ENCODE peak calls at places on chromosomes 4 and X, in ten cellular contexts. Z, E, F, Y, D, L, R, S, Q and X are unnamed samples.

GRCh38 chr4:167196386-167196785 is 37.9 kb downstream of the SPOCK3 start:
- ATAC-seq in E (no peak), F (no peak), Z (no peak), S (no peak), Q (no peak), L (no peak), Y (no peak), D (no peak), R (no peak), X (no peak)

GRCh38 chrX:133083899-133084298 is 13.0 kb downstream of the USP26 start:
- ATAC-seq in E (no peak), S (no peak), Z (no peak), R (no peak), D (peak), F (no peak), Q (no peak), Y (no peak), L (no peak), X (no peak)

GRCh38 chr4:169650227-169650936 is 30.0 kb downstream of the CLCN3 start:
- ATAC-seq in Z (peak), Q (no peak), R (no peak), E (no peak), Y (no peak), S (no peak), F (no peak), D (no peak), L (no peak), X (no peak)

GRCh38 chr4:37763831-37764230 is 62.7 kb upstream of the PGM2 start:
- ATAC-seq in L (no peak), R (no peak), Y (no peak), Z (no peak), Q (no peak), F (no peak), D (peak), S (no peak), E (no peak), X (no peak)

GRCh38 chr4:68326146-68326545 is 23.7 kb downstream of the YTHDC1 start:
- ATAC-seq in D (no peak), S (no peak), R (no peak), Q (no peak), Z (no peak), F (no peak), E (no peak), Y (no peak), L (no peak), X (no peak)

GRCh38 chr4:122912810-122913575 is 9.4 kb downstream of the NUDT6 start:
- ATAC-seq in Z (no peak), R (no peak), S (no peak), F (no peak), L (no peak), E (no peak), Q (no peak), D (no peak), Y (no peak), X (no peak)

GRCh38 chr4:839675-840443 is 13.9 kb upstream of the CPLX1 start:
- ATAC-seq in Z (no peak), R (no peak), L (no peak), S (no peak), E (peak), D (no peak), F (no peak), Y (peak), Q (no peak), X (no peak)

GRCh38 chrX:93594780-93595179 is 78.6 kb downstream of the NAP1L3 start:
- ATAC-seq in L (no peak), Q (no peak), D (peak), Y (no peak), Z (no peak), E (no peak), S (no peak), F (no peak), R (no peak), X (no peak)

GRCh38 chrX:37765507-37765906 is 14.4 kb upstream of the CYBB start:
- ATAC-seq in D (no peak), F (no peak), L (no peak), Q (no peak), Z (no peak), S (no peak), Y (no peak), E (no peak), R (no peak), X (no peak)

GRCh38 chrX:129450123-129450522 is 73.2 kb downstream of the SMARCA1 start:
- ATAC-seq in D (no peak), R (no peak), Z (no peak), S (no peak), F (no peak), E (no peak), L (no peak), Q (no peak), Y (no peak), X (no peak)

GRCh38 chrX:118513120-118513899 is 17.7 kb downstream of the DOCK11 start:
- ATAC-seq in S (no peak), D (no peak), Q (no peak), F (no peak), Y (no peak), E (no peak), L (no peak), Z (no peak), R (peak), X (no peak)

GRCh38 chrX:39204945-39205344 is 403.7 kb downstream of the MID1IP1 start:
- ATAC-seq in Q (no peak), S (peak), Y (peak), E (peak), L (no peak), R (no peak), F (no peak), D (no peak), Z (no peak), X (peak)

GRCh38 chrX:7316280-7316679 is 168.3 kb upstream of the PUDP start:
- ATAC-seq in S (no peak), Y (no peak), Z (no peak), R (no peak), L (no peak), D (no peak), E (no peak), Q (no peak), F (no peak), X (no peak)

GRCh38 chr4:70737006-70737405 is 15.2 kb downstream of the RUFY3 start:
- ATAC-seq in F (peak), L (no peak), Q (no peak), R (no peak), D (no peak), S (no peak), E (no peak), Y (no peak), Z (no peak), X (no peak)

GRCh38 chrX:276588-277171 is 4.5 kb upstream of the PLCXD1 start:
- ATAC-seq in D (peak), Y (peak), E (peak), R (peak), F (peak), S (peak), Q (peak), Z (peak), L (peak), X (peak)

GRCh38 chr4:155973639-155974475 is 20.2 kb upstream of the CTSO start:
- ATAC-seq in L (no peak), D (no peak), Z (no peak), E (no peak), F (no peak), S (peak), Q (no peak), R (no peak), Y (no peak), X (no peak)

GRCh38 chrX:38861489-38861888 is 60.2 kb downstream of the MID1IP1 start:
- ATAC-seq in Y (no peak), F (no peak), Z (no peak), D (no peak), R (peak), S (no peak), E (no peak), Q (no peak), L (no peak), X (no peak)

GRCh38 chrX:311156-312129 is 7.2 kb downstream of the GTPBP6 start:
- ATAC-seq in Y (no peak), Z (peak), R (peak), S (no peak), E (no peak), L (no peak), F (no peak), Q (no peak), D (peak), X (peak)

GRCh38 chr4:139843643-139844042 is 178.0 kb downstream of the MGST2 start:
- ATAC-seq in R (no peak), L (no peak), E (no peak), Y (no peak), Z (no peak), Q (no peak), D (no peak), F (peak), S (no peak), X (no peak)

GRCh38 chr4:19399001-19399400 is 852.7 kb upstream of the SLIT2 start:
- ATAC-seq in Y (no peak), R (no peak), E (no peak), S (no peak), Z (no peak), L (no peak), F (no peak), Q (no peak), D (no peak), X (no peak)

GRCh38 chr4:102562995-102563394 is 61.8 kb downstream of the NFKB1 start:
- ATAC-seq in D (no peak), Z (no peak), Q (no peak), S (peak), L (no peak), E (peak), R (no peak), F (no peak), Y (no peak), X (no peak)

GRCh38 chr4:145066063-145066501 is 31.9 kb downstream of the ANAPC10 start:
- ATAC-seq in Y (no peak), R (no peak), D (no peak), L (no peak), Q (no peak), S (no peak), Z (no peak), E (no peak), F (no peak), X (no peak)

GRCh38 chr4:181541396-181541795 is 701.8 kb upstream of the TENM3 start:
- ATAC-seq in F (no peak), Q (no peak), R (no peak), S (no peak), D (no peak), L (no peak), E (no peak), Y (no peak), Z (no peak), X (no peak)

GRCh38 chrX:143648705-143649104 is 12.8 kb upstream of the SLITRK4 start:
- ATAC-seq in Z (no peak), L (peak), E (no peak), R (no peak), D (no peak), F (peak), S (peak), Y (no peak), Q (no peak), X (no peak)

GRCh38 chr4:122968227-122968812 is 45.9 kb upstream of the NUDT6 start:
- ATAC-seq in S (no peak), F (no peak), L (no peak), D (no peak), Y (no peak), Q (no peak), E (no peak), R (no peak), Z (no peak), X (no peak)

GRCh38 chr4:101127176-101127790 is 220.0 kb downstream of the PPP3CA start:
- ATAC-seq in D (no peak), Q (no peak), Y (no peak), F (no peak), R (no peak), Z (no peak), L (no peak), S (no peak), E (no peak), X (peak)

GRCh38 chrX:44931441-44931973 is 58.5 kb downstream of the KDM6A start:
- ATAC-seq in F (no peak), Y (peak), R (no peak), Q (peak), Z (no peak), D (no peak), S (peak), L (no peak), E (no peak), X (no peak)

GRCh38 chr4:3189459-3189858 is 59.5 kb upstream of the MSANTD1 start:
- ATAC-seq in Q (no peak), E (no peak), R (no peak), Z (no peak), D (no peak), Y (no peak), L (no peak), S (no peak), F (no peak), X (no peak)

GRCh38 chrX:70398899-70399298 is 24.2 kb upstream of the GDPD2 start:
- ATAC-seq in E (no peak), Y (peak), F (peak), L (no peak), Z (peak), S (no peak), Q (peak), D (no peak), R (no peak), X (no peak)

GRCh38 chr4:83281326-83281725 is 3.3 kb downstream of the COQ2 start:
- ATAC-seq in D (no peak), L (no peak), Y (no peak), Z (no peak), F (no peak), Q (no peak), S (peak), R (no peak), E (no peak), X (no peak)

GRCh38 chrX:31819455-31819854 is 747.6 kb upstream of the FTHL17 start:
- ATAC-seq in Q (no peak), L (no peak), F (no peak), E (no peak), S (no peak), Z (peak), Y (no peak), R (no peak), D (no peak), X (no peak)

GRCh38 chr4:147247577-147247976 is 233.3 kb upstream of the EDNRA start:
- ATAC-seq in S (no peak), Q (no peak), D (no peak), E (no peak), R (no peak), Y (no peak), F (no peak), L (no peak), Z (no peak), X (no peak)

GRCh38 chr4:7343950-7344349 is 90.8 kb downstream of the PSAPL1 start:
- ATAC-seq in R (no peak), Y (no peak), S (no peak), E (no peak), F (no peak), Z (no peak), L (no peak), D (no peak), Q (no peak), X (no peak)

GRCh38 chr4:21979196-21979595 is 30.6 kb upstream of the KCNIP4 start:
- ATAC-seq in S (no peak), F (no peak), D (no peak), Z (no peak), R (no peak), L (no peak), E (no peak), Y (no peak), Q (no peak), X (no peak)